ENCODE peak calls at places on chromosomes 3 and 15, in six cellular contexts. K, Q, Z, Y, M and H are unnamed samples.

GRCh38 chr15:88231909-88232308 is 24.6 kb downstream of the NTRK3 start:
- DNase-seq in K (no peak), Q (no peak), Z (no peak), Y (no peak), M (no peak), H (no peak)

GRCh38 chr3:64266065-64266874 is 41.0 kb upstream of the PRICKLE2 start:
- DNase-seq in K (no peak), Q (no peak), Z (no peak), Y (peak; percentile 83), M (no peak), H (no peak)

GRCh38 chr3:2098398-2099027 is at the start of gene CNTN4:
- DNase-seq in K (peak; percentile 43), Q (peak; percentile 54), Z (peak; percentile 69), Y (no peak), M (peak; percentile 82), H (peak; percentile 10)

GRCh38 chr3:188489639-188490405 is 335.9 kb downstream of the LPP start:
- DNase-seq in K (no peak), Q (no peak), Z (no peak), Y (peak; percentile 54), M (no peak), H (no peak)

GRCh38 chr3:16441306-16441898 is 72.1 kb downstream of the RFTN1 start:
- DNase-seq in K (no peak), Q (no peak), Z (no peak), Y (peak; percentile 72), M (no peak), H (no peak)

GRCh38 chr15:64044315-64045105 is 1.8 kb downstream of the DAPK2 start:
- DNase-seq in K (no peak), Q (no peak), Z (no peak), Y (no peak), M (no peak), H (peak; percentile 31)

GRCh38 chr15:43519207-43519606 is 1.8 kb downstream of the MAP1A start:
- DNase-seq in K (no peak), Q (no peak), Z (no peak), Y (no peak), M (no peak), H (no peak)

GRCh38 chr15:75694241-75695182 is 18.1 kb downstream of the CSPG4 start:
- DNase-seq in K (peak; percentile 91), Q (peak; percentile 75), Z (peak; percentile 87), Y (peak; percentile 76), M (no peak), H (peak; percentile 39)

GRCh38 chr3:59243476-59243875 is 193.7 kb upstream of the CFAP20DC start:
- DNase-seq in K (no peak), Q (no peak), Z (no peak), Y (no peak), M (no peak), H (no peak)

GRCh38 chr3:177777699-177778098 is 580.4 kb upstream of the TBL1XR1 start:
- DNase-seq in K (peak; percentile 51), Q (peak; percentile 22), Z (peak; percentile 52), Y (no peak), M (peak; percentile 56), H (peak; percentile 72)

GRCh38 chr15:101028321-101028720 is 109.2 kb downstream of the LRRK1 start:
- DNase-seq in K (peak; percentile 22), Q (no peak), Z (no peak), Y (no peak), M (no peak), H (no peak)

GRCh38 chr3:42662813-42663535 is 9.5 kb downstream of the ZBTB47 start:
- DNase-seq in K (no peak), Q (no peak), Z (no peak), Y (no peak), M (no peak), H (no peak)

GRCh38 chr15:82044373-82045178 is 1.2 kb downstream of the MEX3B start:
- DNase-seq in K (peak; percentile 59), Q (peak; percentile 44), Z (peak; percentile 72), Y (peak; percentile 81), M (peak; percentile 48), H (no peak)

GRCh38 chr3:183506674-183507290 is 48.7 kb downstream of the KLHL6 start:
- DNase-seq in K (no peak), Q (no peak), Z (no peak), Y (no peak), M (no peak), H (no peak)

GRCh38 chr3:9102240-9102841 is 139.1 kb upstream of the RAD18 start:
- DNase-seq in K (no peak), Q (no peak), Z (no peak), Y (no peak), M (no peak), H (no peak)

GRCh38 chr15:34012461-34013028 is 26.5 kb downstream of the AVEN start:
- DNase-seq in K (no peak), Q (no peak), Z (no peak), Y (no peak), M (no peak), H (no peak)

GRCh38 chr3:42014949-42015533 is 53.1 kb upstream of the ULK4 start:
- DNase-seq in K (peak; percentile 53), Q (peak; percentile 75), Z (peak; percentile 77), Y (no peak), M (peak; percentile 57), H (peak; percentile 66)

GRCh38 chr15:92909131-92909781 is 9.1 kb downstream of the CHD2 start:
- DNase-seq in K (no peak), Q (no peak), Z (no peak), Y (peak; percentile 90), M (no peak), H (no peak)

GRCh38 chr3:144375122-144375521 is 403.5 kb downstream of the DIPK2A start:
- DNase-seq in K (no peak), Q (no peak), Z (no peak), Y (no peak), M (no peak), H (no peak)

GRCh38 chr15:89575146-89575655 is at the start of gene TICRR:
- DNase-seq in K (peak; percentile 95), Q (peak; percentile 91), Z (peak; percentile 94), Y (peak; percentile 98), M (peak; percentile 95), H (peak; percentile 100)

GRCh38 chr3:66037330-66037985 is 1.3 kb downstream of the MAGI1 start:
- DNase-seq in K (peak; percentile 46), Q (peak; percentile 43), Z (peak; percentile 70), Y (peak; percentile 26), M (peak; percentile 71), H (peak; percentile 58)

GRCh38 chr3:172332256-172333041 is 115.8 kb downstream of the GHSR start:
- DNase-seq in K (no peak), Q (no peak), Z (no peak), Y (peak; percentile 60), M (peak; percentile 52), H (peak; percentile 73)

GRCh38 chr3:36317915-36318314 is 62.4 kb upstream of the STAC start:
- DNase-seq in K (no peak), Q (no peak), Z (no peak), Y (no peak), M (no peak), H (no peak)

GRCh38 chr15:39599871-39600270 is 19.0 kb downstream of the THBS1 start:
- DNase-seq in K (no peak), Q (no peak), Z (no peak), Y (peak; percentile 57), M (no peak), H (no peak)

GRCh38 chr15:63836579-63836978 is 2.8 kb upstream of the HERC1 start:
- DNase-seq in K (no peak), Q (no peak), Z (no peak), Y (no peak), M (no peak), H (no peak)

GRCh38 chr15:78102211-78102610 is 9.8 kb downstream of the SH2D7 start:
- DNase-seq in K (no peak), Q (no peak), Z (no peak), Y (no peak), M (no peak), H (no peak)

GRCh38 chr15:68113273-68113672 is 59.2 kb downstream of the PIAS1 start:
- DNase-seq in K (no peak), Q (no peak), Z (no peak), Y (peak; percentile 12), M (no peak), H (peak; percentile 41)

DNA sequence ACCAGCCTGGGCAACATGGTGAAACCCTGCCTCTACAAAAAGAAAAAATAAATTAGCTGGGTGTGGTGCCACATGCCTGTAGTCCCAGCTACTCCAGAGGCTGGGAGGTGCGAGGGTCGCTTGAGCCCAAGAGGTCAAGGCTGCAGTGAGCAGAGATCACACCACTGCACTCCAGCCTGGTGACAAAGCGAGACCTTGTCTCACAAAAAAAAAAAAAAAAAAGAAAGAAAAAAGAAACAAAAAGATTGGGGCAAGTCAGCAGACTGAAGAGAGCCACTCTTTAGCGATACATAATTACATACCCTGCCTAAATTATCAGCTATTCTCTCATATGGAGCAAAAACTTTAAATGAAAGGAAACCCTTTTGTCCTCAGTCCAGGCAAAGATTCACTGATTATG is 53.6 kb upstream of the MAP3K13 start:
- DNase-seq in K (no peak), Q (no peak), Z (no peak), Y (no peak), M (no peak), H (no peak)
- H3K4me3 ChIP-seq in K (no peak overlapping the region), Q (no peak overlapping the region), Z (no peak overlapping the region), Y (no peak overlapping the region), M (no peak overlapping the region), H (no peak overlapping the region)

DNA sequence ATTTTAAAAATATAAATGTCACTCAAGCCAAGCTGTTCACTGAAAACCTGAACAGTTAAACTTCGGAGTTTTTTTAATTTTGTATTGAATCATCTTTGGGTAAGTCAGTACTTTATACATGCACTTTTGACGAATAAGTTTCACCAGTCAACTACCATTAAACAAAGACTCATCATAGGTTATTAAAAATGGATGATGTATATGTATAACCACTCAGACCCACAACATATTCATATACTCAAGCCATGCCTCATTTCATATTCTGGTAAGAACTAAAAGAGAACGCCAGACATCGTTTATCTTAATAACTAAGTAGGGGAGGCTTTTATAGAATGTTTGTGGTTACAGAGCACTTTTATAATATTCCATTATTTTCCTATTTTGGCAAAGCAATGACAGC is 18.3 kb downstream of the MSL2 start:
- DNase-seq in K (no peak), Q (no peak), Z (no peak), Y (no peak), M (no peak), H (no peak)
- H3K4me1 ChIP-seq in K (peaks cover 7% of the 10 kb centered on the region), Q (peaks cover 8% of the 10 kb centered on the region), Z (no peaks in the 10 kb centered on the region), Y (peaks cover 6% of the 10 kb centered on the region), M (peaks cover 83% of the 10 kb centered on the region), H (peaks cover 7% of the 10 kb centered on the region)

GRCh38 chr15:85890620-85890980 is 95.9 kb upstream of the KLHL25 start:
- DNase-seq in K (no peak), Q (no peak), Z (no peak), Y (no peak), M (no peak), H (no peak)
- H3K27me3 ChIP-seq in K (no peaks in the 10 kb centered on the region), Q (peaks cover 6% of the 10 kb centered on the region), Z (peaks cover 23% of the 10 kb centered on the region), Y (no peaks in the 10 kb centered on the region), M (peaks cover 6% of the 10 kb centered on the region), H (no peaks in the 10 kb centered on the region)

GRCh38 chr3:47163023-47163989 is 607 bp downstream of the SETD2 start:
- DNase-seq in K (peak; percentile 73), Q (peak; percentile 48), Z (peak; percentile 80), Y (peak; percentile 70), M (peak; percentile 67), H (peak; percentile 65)

GRCh38 chr3:47159820-47160219 is 4.1 kb downstream of the SETD2 start:
- DNase-seq in K (no peak), Q (no peak), Z (no peak), Y (no peak), M (no peak), H (no peak)

GRCh38 chr3:47163990-47164848 is at the start of gene SETD2:
- DNase-seq in K (peak; percentile 95), Q (peak; percentile 96), Z (peak; percentile 97), Y (peak; percentile 88), M (peak; percentile 96), H (peak; percentile 93)

GRCh38 chr3:47162695-47163022 is 1.3 kb downstream of the SETD2 start:
- DNase-seq in K (no peak), Q (no peak), Z (no peak), Y (no peak), M (no peak), H (peak; percentile 29)

GRCh38 chr3:47161983-47162694 is 1.8 kb downstream of the SETD2 start:
- DNase-seq in K (no peak), Q (no peak), Z (no peak), Y (no peak), M (no peak), H (peak; percentile 13)
- H3K4me3 ChIP-seq in K (peak overlapping the region; percentile 98), Q (peak overlapping the region; percentile 99), Z (peak overlapping the region; percentile 97), Y (peak overlapping the region; percentile 100), M (peak overlapping the region; percentile 99), H (peak overlapping the region; percentile 86)